ENCODE peak calls at places on chromosomes 1 and 21, in five cellular contexts. P, V, H, D and S are unnamed samples.

GRCh38 chr1:88890790-88891317 is 513 bp downstream of the GTF2B start:
- DNase-seq in P (peak; percentile 20), V (no peak), H (peak; percentile 20), D (peak; percentile 41), S (peak; percentile 42)

GRCh38 chr1:185561629-185562028 is 172.6 kb upstream of the HMCN1 start:
- DNase-seq in P (peak; percentile 42), V (peak; percentile 58), H (no peak), D (peak; percentile 33), S (no peak)

GRCh38 chr1:108125312-108126138 is 74.6 kb downstream of the SLC25A24 start:
- DNase-seq in P (peak; percentile 51), V (peak; percentile 26), H (peak; percentile 34), D (peak; percentile 77), S (peak; percentile 86)

GRCh38 chr1:22553991-22554522 is 9.2 kb upstream of the EPHA8 start:
- DNase-seq in P (no peak), V (no peak), H (no peak), D (no peak), S (no peak)

GRCh38 chr1:223836586-223836985 is 9.2 kb downstream of the TP53BP2 start:
- DNase-seq in P (peak; percentile 17), V (no peak), H (no peak), D (no peak), S (no peak)

GRCh38 chr1:180888870-180889269 is 23.8 kb upstream of the KIAA1614 start:
- DNase-seq in P (no peak), V (no peak), H (no peak), D (no peak), S (no peak)

GRCh38 chr1:42177551-42177981 is 13.0 kb upstream of the GUCA2A start:
- DNase-seq in P (peak; percentile 65), V (peak; percentile 31), H (peak; percentile 46), D (peak; percentile 89), S (peak; percentile 91)

GRCh38 chr1:231971397-231972233 is 345.0 kb downstream of the DISC1 start:
- DNase-seq in P (peak; percentile 45), V (no peak), H (no peak), D (peak; percentile 64), S (peak; percentile 75)

GRCh38 chr1:23013657-23014056 is 2.0 kb downstream of the TEX46 start:
- DNase-seq in P (peak; percentile 79), V (no peak), H (no peak), D (no peak), S (no peak)

GRCh38 chr1:225885336-225885735 is 3.2 kb upstream of the TMEM63A start:
- DNase-seq in P (no peak), V (no peak), H (no peak), D (no peak), S (no peak)

GRCh38 chr1:43763497-43763973 is 56.2 kb downstream of the ST3GAL3 start:
- DNase-seq in P (peak; percentile 84), V (peak; percentile 58), H (peak; percentile 61), D (peak; percentile 93), S (peak; percentile 95)

GRCh38 chr1:84504580-84505021 is 1.6 kb upstream of the SPATA1 start:
- DNase-seq in P (peak; percentile 53), V (no peak), H (no peak), D (peak; percentile 83), S (peak; percentile 72)

GRCh38 chr1:190205713-190206112 is 272.0 kb downstream of the BRINP3 start:
- DNase-seq in P (no peak), V (no peak), H (no peak), D (peak; percentile 77), S (peak; percentile 36)

GRCh38 chr1:167502719-167503452 is 15.4 kb downstream of the CD247 start:
- DNase-seq in P (no peak), V (no peak), H (no peak), D (no peak), S (no peak)

GRCh38 chr1:79193211-79194079 is 186.9 kb upstream of the ADGRL4 start:
- DNase-seq in P (peak; percentile 74), V (no peak), H (no peak), D (peak; percentile 74), S (peak; percentile 82)

GRCh38 chr1:192430644-192431043 is 113.9 kb downstream of the RGS21 start:
- DNase-seq in P (no peak), V (no peak), H (no peak), D (no peak), S (no peak)

GRCh38 chr21:30831194-30831765 is 1.7 kb upstream of the KRTAP7-1 start:
- DNase-seq in P (peak; percentile 30), V (no peak), H (no peak), D (no peak), S (peak; percentile 22)

GRCh38 chr1:47906009-47906432 is 91.2 kb downstream of the TRABD2B start:
- DNase-seq in P (peak; percentile 75), V (no peak), H (no peak), D (no peak), S (peak; percentile 3)

GRCh38 chr1:43879414-43879813 is 54.2 kb upstream of the ARTN start:
- DNase-seq in P (peak; percentile 80), V (peak; percentile 38), H (no peak), D (peak; percentile 76), S (peak; percentile 30)

GRCh38 chr1:185215911-185216310 is 58.9 kb downstream of the SWT1 start:
- DNase-seq in P (no peak), V (no peak), H (no peak), D (peak; percentile 41), S (no peak)

GRCh38 chr1:95793893-95794292 is 559.9 kb downstream of the RWDD3 start:
- DNase-seq in P (peak; percentile 4), V (no peak), H (no peak), D (no peak), S (no peak)

GRCh38 chr1:31717341-31717740 is 13.5 kb upstream of the COL16A1 start:
- DNase-seq in P (peak; percentile 66), V (no peak), H (no peak), D (peak; percentile 37), S (no peak)

GRCh38 chr1:31714442-31715096 is 10.8 kb upstream of the COL16A1 start:
- DNase-seq in P (no peak), V (peak; percentile 52), H (no peak), D (peak; percentile 49), S (peak; percentile 74)

GRCh38 chr1:31715097-31715872 is 11.5 kb upstream of the COL16A1 start:
- DNase-seq in P (no peak), V (peak; percentile 77), H (peak; percentile 75), D (peak; percentile 81), S (peak; percentile 93)

GRCh38 chr1:31718519-31718918 is 14.7 kb upstream of the COL16A1 start:
- DNase-seq in P (no peak), V (no peak), H (no peak), D (no peak), S (no peak)

DNA sequence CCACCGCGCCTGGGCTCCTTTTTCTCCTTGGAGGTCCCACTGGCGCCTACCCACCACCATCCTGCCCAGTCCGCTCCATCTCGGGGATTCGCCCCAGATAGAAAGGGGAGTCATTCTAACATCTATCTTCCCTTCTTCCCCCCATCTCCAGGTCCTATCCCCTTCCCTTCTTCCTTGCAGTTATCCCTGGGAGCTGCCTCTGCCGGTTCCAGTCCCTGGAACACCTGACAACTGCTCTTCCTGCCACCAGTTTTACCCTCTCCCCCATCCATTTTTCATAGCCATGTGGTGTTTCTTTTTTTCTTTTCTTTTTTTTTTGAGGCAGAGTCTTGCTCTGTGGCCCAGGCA is 12.0 kb upstream of the COL16A1 start:
- DNase-seq in P (no peak), V (no peak), H (no peak), D (no peak), S (no peak)
- H3K4me3 ChIP-seq in P (no peak overlapping the region), V (no peak overlapping the region), H (peak overlapping the region; percentile 47), D (no peak overlapping the region), S (peak overlapping the region; percentile 3)

GRCh38 chr1:119647734-119648619 is at the start of gene ZNF697:
- DNase-seq in P (peak; percentile 97), V (peak; percentile 90), H (peak; percentile 99), D (peak; percentile 98), S (peak; percentile 99)
- TF ChIP-seq CTCF in P (peak; percentile 11), V (peak; percentile 51), H (peak; percentile 19), D (peak; percentile 53), S (peak; percentile 43)

DNA sequence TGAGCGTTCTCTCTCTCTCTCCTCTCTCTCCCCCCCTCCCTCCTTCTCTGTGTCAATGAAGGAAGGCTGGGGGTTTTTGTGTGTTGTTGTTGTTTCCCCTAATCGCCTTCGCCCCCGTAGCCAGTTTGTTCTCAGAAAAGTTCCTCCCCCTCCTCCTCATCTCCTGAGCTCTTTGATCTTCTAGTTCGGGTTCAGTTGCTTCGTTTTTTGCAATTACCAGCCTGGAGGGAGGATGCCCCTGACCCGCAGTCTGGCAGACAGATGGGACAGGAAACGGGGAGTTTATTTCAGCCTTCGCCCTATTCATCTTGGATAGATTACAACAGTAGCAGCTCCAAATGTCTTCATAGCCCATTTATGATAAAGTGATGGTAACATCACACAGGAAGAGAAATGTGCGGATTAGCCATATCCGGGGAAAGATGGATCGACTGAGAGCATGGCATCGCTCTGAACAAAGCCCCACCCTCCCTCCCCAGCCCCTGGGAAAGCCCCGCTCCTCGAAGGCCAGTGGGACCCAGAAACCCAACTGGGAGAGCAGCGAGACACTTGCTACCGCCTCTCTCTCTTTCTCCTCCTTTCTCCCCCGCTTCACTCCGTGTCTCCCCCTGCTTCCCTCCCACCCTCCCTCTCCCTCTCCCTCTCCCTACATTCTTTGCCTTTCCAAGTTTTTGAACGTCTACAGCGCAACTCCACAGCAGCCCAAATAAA is 139.7 kb upstream of the ARHGEF16 start:
- DNase-seq in P (no peak), V (no peak), H (no peak), D (peak; percentile 66), S (peak; percentile 62)
- H3K4me3 ChIP-seq in P (no peak overlapping the region), V (no peak overlapping the region), H (no peak overlapping the region), D (no peak overlapping the region), S (no peak overlapping the region)

GRCh38 chr1:116428600-116428999 is 55.6 kb downstream of the ATP1A1 start:
- DNase-seq in P (no peak), V (no peak), H (no peak), D (no peak), S (no peak)
- TF ChIP-seq CTCF in P (no peak), V (no peak), H (no peak), D (no peak), S (no peak)

GRCh38 chr1:228100822-228101613 is 2.1 kb downstream of the C1orf35 start:
- DNase-seq in P (no peak), V (no peak), H (no peak), D (no peak), S (no peak)
- H3K4me3 ChIP-seq in P (no peak overlapping the region), V (peak overlapping the region; percentile 97), H (peak overlapping the region; percentile 77), D (no peak overlapping the region), S (no peak overlapping the region)

GRCh38 chr1:161159087-161159914 is at the start of gene USP21:
- DNase-seq in P (peak; percentile 78), V (no peak), H (peak; percentile 92), D (peak; percentile 84), S (peak; percentile 91)
- TF ChIP-seq CTCF in P (peak; percentile 55), V (peak; percentile 66), H (no peak), D (peak; percentile 16), S (peak; percentile 67)